ENCODE peak calls at places on chromosomes 13 and 19, in ten cellular contexts. U is psoas muscle; S is central memory CD4-positive, alpha-beta T cell; B is NCI-H1105; T is SW 1271; X is SK-MEL-5; V is activated CD8-positive, alpha-beta memory T cell treated with anti-CD3 and anti-CD28 coated beads for 48 hours; C is frontal cortex; P is left ventricle myocardium superior; K is activated CD8-positive, alpha-beta T cell treated with anti-CD3 and anti-CD28 coated beads for 36 hours. O is an unnamed sample.

GRCh38 chr13:42398542-42398941 is 126.6 kb downstream of the AKAP11 start:
- DNase-seq in U (no peak), S (no peak), B (no peak), T (no peak), X (peak; percentile 30), V (no peak), C (no peak), P (no peak), K (no peak), O (no peak)

GRCh38 chr13:23656637-23657036 is 86.4 kb downstream of the TNFRSF19 start:
- DNase-seq in U (no peak), S (no peak), B (no peak), T (no peak), X (no peak), V (no peak), C (no peak), P (no peak), K (no peak), O (no peak)

GRCh38 chr13:30659980-30660379 is 42.3 kb downstream of the USPL1 start:
- DNase-seq in U (no peak), S (no peak), B (no peak), T (no peak), X (no peak), V (no peak), C (no peak), P (no peak), K (no peak), O (no peak)

GRCh38 chr13:27182844-27183497 is 11.4 kb upstream of the USP12 start:
- DNase-seq in U (peak; percentile 81), S (no peak), B (no peak), T (peak; percentile 88), X (no peak), V (no peak), C (no peak), P (peak; percentile 66), K (no peak), O (no peak)

GRCh38 chr13:112119192-112120030 is 52.5 kb downstream of the SOX1 start:
- DNase-seq in U (peak; percentile 35), S (no peak), B (no peak), T (no peak), X (no peak), V (no peak), C (no peak), P (no peak), K (no peak), O (no peak)

GRCh38 chr13:23790591-23791170 is 98.5 kb downstream of the MIPEP start:
- DNase-seq in U (no peak), S (no peak), B (no peak), T (no peak), X (peak; percentile 38), V (no peak), C (no peak), P (no peak), K (no peak), O (no peak)

GRCh38 chr13:48551329-48551728 is 18.4 kb upstream of the RCBTB2 start:
- DNase-seq in U (no peak), S (no peak), B (no peak), T (no peak), X (no peak), V (no peak), C (no peak), P (no peak), K (no peak), O (no peak)

GRCh38 chr19:45442408-45442926 is 18.8 kb upstream of the ERCC1 start:
- DNase-seq in U (no peak), S (no peak), B (no peak), T (no peak), X (no peak), V (no peak), C (no peak), P (no peak), K (no peak), O (no peak)

GRCh38 chr19:45615795-45616708 is 14.0 kb upstream of the GPR4 start:
- DNase-seq in U (peak; percentile 91), S (peak; percentile 77), B (no peak), T (no peak), X (peak; percentile 86), V (peak; percentile 66), C (peak; percentile 73), P (peak; percentile 80), K (peak; percentile 93), O (no peak)

GRCh38 chr19:4976412-4977298 is 7.7 kb downstream of the KDM4B start:
- DNase-seq in U (peak; percentile 93), S (no peak), B (no peak), T (no peak), X (peak; percentile 32), V (no peak), C (peak; percentile 60), P (peak; percentile 81), K (no peak), O (no peak)

GRCh38 chr19:33444238-33444992 is 70.9 kb downstream of the CEBPG start:
- DNase-seq in U (peak; percentile 46), S (no peak), B (no peak), T (no peak), X (no peak), V (no peak), C (no peak), P (no peak), K (no peak), O (no peak)

GRCh38 chr13:38967446-38967845 is 23.2 kb downstream of the STOML3 start:
- DNase-seq in U (no peak), S (no peak), B (no peak), T (no peak), X (no peak), V (no peak), C (no peak), P (no peak), K (no peak), O (no peak)

GRCh38 chr13:27920677-27921420 is 1.0 kb downstream of the PDX1 start:
- DNase-seq in U (no peak), S (no peak), B (peak; percentile 8), T (no peak), X (no peak), V (no peak), C (no peak), P (no peak), K (no peak), O (no peak)

GRCh38 chr13:21297452-21297851 is 121.0 kb downstream of the MRPL57 start:
- DNase-seq in U (no peak), S (no peak), B (no peak), T (no peak), X (peak; percentile 23), V (no peak), C (no peak), P (no peak), K (no peak), O (no peak)

GRCh38 chr13:24217601-24218281 is 57.2 kb downstream of the SPATA13 start:
- DNase-seq in U (no peak), S (no peak), B (no peak), T (no peak), X (peak; percentile 49), V (no peak), C (no peak), P (peak; percentile 38), K (no peak), O (no peak)

GRCh38 chr13:103188688-103189326 is 122.6 kb upstream of the SLC10A2 start:
- DNase-seq in U (no peak), S (no peak), B (no peak), T (no peak), X (peak; percentile 45), V (no peak), C (peak; percentile 12), P (no peak), K (no peak), O (no peak)

GRCh38 chr13:41411536-41411935 is 45.8 kb upstream of the RGCC start:
- DNase-seq in U (no peak), S (peak; percentile 22), B (no peak), T (no peak), X (peak; percentile 62), V (no peak), C (peak; percentile 23), P (no peak), K (no peak), O (no peak)

GRCh38 chr19:38869836-38870607 is 8.1 kb downstream of the RINL start:
- DNase-seq in U (peak; percentile 89), S (peak; percentile 92), B (peak; percentile 22), T (no peak), X (peak; percentile 47), V (peak; percentile 86), C (peak; percentile 87), P (peak; percentile 96), K (peak; percentile 95), O (no peak)

O was measured in cortex of kidney.